ENCODE peak calls at places on chromosomes 2 and 18, in eight cellular contexts. One of them, this sample, is unnamed.

GRCh38 chr18:79069792-79070151 is 578 bp downstream of the ATP9B start:
- DNase-seq in AG04450: no peak
- DNase-seq in HEK293T: no peak
- DNase-seq in NCI-H774: no peak
- DNase-seq in lung microvascular endothelial cell: peak; percentile 25
- DNase-seq in anterior cingulate cortex: no peak
- DNase-seq in occipital lobe: no peak
- DNase-seq in activated naive CD4-positive, alpha-beta T cell: no peak
- DNase-seq in this sample: peak; percentile 27

GRCh38 chr2:124796647-124797437 is 771.8 kb downstream of the CNTNAP5 start:
- DNase-seq in occipital lobe: no peak
- DNase-seq in anterior cingulate cortex: no peak
- DNase-seq in HEK293T: no peak
- DNase-seq in lung microvascular endothelial cell: no peak
- DNase-seq in activated naive CD4-positive, alpha-beta T cell: no peak
- DNase-seq in AG04450: no peak
- DNase-seq in NCI-H774: no peak
- DNase-seq in this sample: no peak

GRCh38 chr2:233756429-233757081 is 3.5 kb upstream of the UGT1A1 start:
- DNase-seq in HEK293T: no peak
- DNase-seq in activated naive CD4-positive, alpha-beta T cell: no peak
- DNase-seq in occipital lobe: no peak
- DNase-seq in anterior cingulate cortex: no peak
- DNase-seq in AG04450: no peak
- DNase-seq in lung microvascular endothelial cell: no peak
- DNase-seq in NCI-H774: no peak
- DNase-seq in this sample: no peak

GRCh38 chr18:67278984-67279383 is 237.5 kb downstream of the DSEL start:
- DNase-seq in AG04450: no peak
- DNase-seq in NCI-H774: no peak
- DNase-seq in anterior cingulate cortex: no peak
- DNase-seq in occipital lobe: no peak
- DNase-seq in activated naive CD4-positive, alpha-beta T cell: no peak
- DNase-seq in HEK293T: no peak
- DNase-seq in lung microvascular endothelial cell: no peak
- DNase-seq in this sample: no peak

GRCh38 chr2:88016086-88016947 is at the start of gene RNU2-63P:
- DNase-seq in NCI-H774: peak; percentile 73
- DNase-seq in lung microvascular endothelial cell: peak; percentile 72
- DNase-seq in anterior cingulate cortex: peak; percentile 62
- DNase-seq in AG04450: peak; percentile 84
- DNase-seq in occipital lobe: peak; percentile 54
- DNase-seq in HEK293T: peak; percentile 76
- DNase-seq in activated naive CD4-positive, alpha-beta T cell: peak; percentile 46
- DNase-seq in this sample: peak; percentile 40

GRCh38 chr2:56199492-56199891 is 15.7 kb downstream of the CCDC85A start:
- DNase-seq in AG04450: no peak
- DNase-seq in lung microvascular endothelial cell: no peak
- DNase-seq in NCI-H774: no peak
- DNase-seq in activated naive CD4-positive, alpha-beta T cell: no peak
- DNase-seq in occipital lobe: no peak
- DNase-seq in HEK293T: no peak
- DNase-seq in anterior cingulate cortex: no peak
- DNase-seq in this sample: no peak

GRCh38 chr2:66041902-66042657 is 392.8 kb upstream of the MEIS1 start:
- DNase-seq in anterior cingulate cortex: no peak
- DNase-seq in activated naive CD4-positive, alpha-beta T cell: no peak
- DNase-seq in NCI-H774: no peak
- DNase-seq in AG04450: no peak
- DNase-seq in HEK293T: no peak
- DNase-seq in occipital lobe: no peak
- DNase-seq in lung microvascular endothelial cell: no peak
- DNase-seq in this sample: no peak

GRCh38 chr2:67008114-67008513 is 389.0 kb upstream of the ETAA1 start:
- DNase-seq in occipital lobe: no peak
- DNase-seq in activated naive CD4-positive, alpha-beta T cell: no peak
- DNase-seq in lung microvascular endothelial cell: no peak
- DNase-seq in AG04450: no peak
- DNase-seq in NCI-H774: no peak
- DNase-seq in anterior cingulate cortex: no peak
- DNase-seq in HEK293T: no peak
- DNase-seq in this sample: no peak

GRCh38 chr2:32937602-32938450 is 8.9 kb upstream of the LTBP1 start:
- DNase-seq in anterior cingulate cortex: no peak
- DNase-seq in activated naive CD4-positive, alpha-beta T cell: no peak
- DNase-seq in occipital lobe: no peak
- DNase-seq in NCI-H774: no peak
- DNase-seq in HEK293T: peak; percentile 36
- DNase-seq in lung microvascular endothelial cell: no peak
- DNase-seq in AG04450: no peak
- DNase-seq in this sample: no peak

GRCh38 chr2:159615936-159616733 is at the start of gene BAZ2B:
- DNase-seq in activated naive CD4-positive, alpha-beta T cell: no peak
- DNase-seq in occipital lobe: peak; percentile 60
- DNase-seq in AG04450: peak; percentile 57
- DNase-seq in lung microvascular endothelial cell: peak; percentile 73
- DNase-seq in anterior cingulate cortex: peak; percentile 48
- DNase-seq in NCI-H774: peak; percentile 46
- DNase-seq in HEK293T: peak; percentile 47
- DNase-seq in this sample: no peak

GRCh38 chr2:152740743-152741328 is 22.4 kb downstream of the ARL6IP6 start:
- DNase-seq in NCI-H774: peak; percentile 21
- DNase-seq in AG04450: peak; percentile 26
- DNase-seq in occipital lobe: no peak
- DNase-seq in HEK293T: peak; percentile 30
- DNase-seq in anterior cingulate cortex: no peak
- DNase-seq in lung microvascular endothelial cell: peak; percentile 70
- DNase-seq in activated naive CD4-positive, alpha-beta T cell: no peak
- DNase-seq in this sample: peak; percentile 38

GRCh38 chr2:27264253-27264752 is 1.5 kb upstream of the SLC30A3 start:
- DNase-seq in occipital lobe: no peak
- DNase-seq in AG04450: no peak
- DNase-seq in NCI-H774: no peak
- DNase-seq in lung microvascular endothelial cell: peak; percentile 59
- DNase-seq in anterior cingulate cortex: no peak
- DNase-seq in activated naive CD4-positive, alpha-beta T cell: no peak
- DNase-seq in HEK293T: no peak
- DNase-seq in this sample: no peak

GRCh38 chr2:235827585-235827992 is 333.7 kb downstream of the AGAP1 start:
- DNase-seq in lung microvascular endothelial cell: no peak
- DNase-seq in occipital lobe: no peak
- DNase-seq in activated naive CD4-positive, alpha-beta T cell: no peak
- DNase-seq in AG04450: peak; percentile 24
- DNase-seq in HEK293T: no peak
- DNase-seq in anterior cingulate cortex: no peak
- DNase-seq in NCI-H774: no peak
- DNase-seq in this sample: no peak

GRCh38 chr2:72994991-72995380 is 76.5 kb downstream of the SFXN5 start:
- DNase-seq in anterior cingulate cortex: no peak
- DNase-seq in NCI-H774: no peak
- DNase-seq in activated naive CD4-positive, alpha-beta T cell: no peak
- DNase-seq in HEK293T: no peak
- DNase-seq in lung microvascular endothelial cell: no peak
- DNase-seq in AG04450: no peak
- DNase-seq in occipital lobe: no peak
- DNase-seq in this sample: no peak

GRCh38 chr2:36277146-36277808 is 78.3 kb upstream of the CRIM1 start:
- DNase-seq in occipital lobe: no peak
- DNase-seq in anterior cingulate cortex: no peak
- DNase-seq in lung microvascular endothelial cell: no peak
- DNase-seq in HEK293T: no peak
- DNase-seq in NCI-H774: no peak
- DNase-seq in activated naive CD4-positive, alpha-beta T cell: no peak
- DNase-seq in AG04450: peak; percentile 77
- DNase-seq in this sample: no peak

GRCh38 chr18:24683965-24684364 is 223.5 kb downstream of the HRH4 start:
- DNase-seq in HEK293T: no peak
- DNase-seq in occipital lobe: no peak
- DNase-seq in AG04450: no peak
- DNase-seq in lung microvascular endothelial cell: no peak
- DNase-seq in NCI-H774: no peak
- DNase-seq in anterior cingulate cortex: no peak
- DNase-seq in activated naive CD4-positive, alpha-beta T cell: no peak
- DNase-seq in this sample: no peak

GRCh38 chr2:238754259-238754658 is 93.6 kb upstream of the TWIST2 start:
- DNase-seq in HEK293T: no peak
- DNase-seq in anterior cingulate cortex: no peak
- DNase-seq in NCI-H774: no peak
- DNase-seq in AG04450: no peak
- DNase-seq in occipital lobe: no peak
- DNase-seq in activated naive CD4-positive, alpha-beta T cell: no peak
- DNase-seq in lung microvascular endothelial cell: no peak
- DNase-seq in this sample: no peak

GRCh38 chr2:19361325-19361990 is 3.0 kb upstream of the OSR1 start:
- DNase-seq in HEK293T: no peak
- DNase-seq in AG04450: no peak
- DNase-seq in activated naive CD4-positive, alpha-beta T cell: no peak
- DNase-seq in occipital lobe: no peak
- DNase-seq in lung microvascular endothelial cell: peak; percentile 33
- DNase-seq in anterior cingulate cortex: no peak
- DNase-seq in NCI-H774: no peak
- DNase-seq in this sample: no peak

GRCh38 chr2:7014201-7014640 is 97.0 kb downstream of the RNF144A start:
- DNase-seq in NCI-H774: no peak
- DNase-seq in AG04450: no peak
- DNase-seq in activated naive CD4-positive, alpha-beta T cell: no peak
- DNase-seq in occipital lobe: no peak
- DNase-seq in anterior cingulate cortex: peak; percentile 33
- DNase-seq in lung microvascular endothelial cell: peak; percentile 44
- DNase-seq in HEK293T: peak; percentile 47
- DNase-seq in this sample: no peak

GRCh38 chr2:3443083-3443482 is 63.6 kb downstream of the TRAPPC12 start:
- DNase-seq in HEK293T: no peak
- DNase-seq in activated naive CD4-positive, alpha-beta T cell: no peak
- DNase-seq in occipital lobe: no peak
- DNase-seq in NCI-H774: no peak
- DNase-seq in anterior cingulate cortex: no peak
- DNase-seq in lung microvascular endothelial cell: no peak
- DNase-seq in AG04450: no peak
- DNase-seq in this sample: no peak

GRCh38 chr2:239216614-239217273 is 184.1 kb downstream of the HDAC4 start:
- DNase-seq in activated naive CD4-positive, alpha-beta T cell: no peak
- DNase-seq in lung microvascular endothelial cell: no peak
- DNase-seq in AG04450: no peak
- DNase-seq in anterior cingulate cortex: no peak
- DNase-seq in NCI-H774: no peak
- DNase-seq in HEK293T: no peak
- DNase-seq in occipital lobe: no peak
- DNase-seq in this sample: no peak

GRCh38 chr2:11656671-11657101 is 13.3 kb downstream of the NTSR2 start:
- DNase-seq in lung microvascular endothelial cell: no peak
- DNase-seq in anterior cingulate cortex: no peak
- DNase-seq in NCI-H774: no peak
- DNase-seq in AG04450: no peak
- DNase-seq in HEK293T: no peak
- DNase-seq in occipital lobe: no peak
- DNase-seq in activated naive CD4-positive, alpha-beta T cell: no peak
- DNase-seq in this sample: no peak

GRCh38 chr2:26273501-26273900 is 28.8 kb downstream of the HADHB start:
- DNase-seq in AG04450: no peak
- DNase-seq in lung microvascular endothelial cell: peak; percentile 13
- DNase-seq in anterior cingulate cortex: no peak
- DNase-seq in activated naive CD4-positive, alpha-beta T cell: no peak
- DNase-seq in NCI-H774: no peak
- DNase-seq in HEK293T: no peak
- DNase-seq in occipital lobe: no peak
- DNase-seq in this sample: no peak

This sample was measured in NCI-H1417 treated with DMSO at 0.1 percent for 48 hours.